ENCODE peak calls at places on chromosomes 2 and 18, in four cellular contexts. U, J, L and I are unnamed samples.

GRCh38 chr2:241885701-241886643 is 16.4 kb downstream of the RTP5 start:
- DNase-seq in U (no peak), J (peak), L (no peak), I (no peak)

GRCh38 chr2:86249176-86249842 is 50.1 kb downstream of the MRPL35 start:
- DNase-seq in U (peak), J (no peak), L (no peak), I (peak)

GRCh38 chr2:233063976-233064411 is 3.9 kb downstream of the INPP5D start:
- DNase-seq in U (no peak), J (no peak), L (no peak), I (no peak)

GRCh38 chr2:168056242-168056641 is 191.2 kb downstream of the STK39 start:
- DNase-seq in U (no peak), J (no peak), L (no peak), I (no peak)

GRCh38 chr2:100380681-100381080 is 36.8 kb downstream of the CHST10 start:
- DNase-seq in U (no peak), J (no peak), L (no peak), I (no peak)

GRCh38 chr18:36035253-36035652 is 32.1 kb downstream of the RPRD1A start:
- DNase-seq in U (no peak), J (no peak), L (no peak), I (no peak)

GRCh38 chr18:25291150-25291549 is 60.8 kb downstream of the ZNF521 start:
- DNase-seq in U (no peak), J (no peak), L (no peak), I (no peak)

GRCh38 chr2:213221962-213222361 is 62.3 kb upstream of the SPAG16 start:
- DNase-seq in U (no peak), J (no peak), L (no peak), I (no peak)

GRCh38 chr2:130373808-130374365 is 18.0 kb downstream of the PTPN18 start:
- DNase-seq in U (no peak), J (peak), L (no peak), I (no peak)

GRCh38 chr2:131040661-131041401 is 52.4 kb downstream of the FAM168B start:
- DNase-seq in U (no peak), J (no peak), L (no peak), I (peak)

GRCh38 chr2:5365871-5366461 is 326.2 kb upstream of the SOX11 start:
- DNase-seq in U (no peak), J (peak), L (no peak), I (no peak)

GRCh38 chr2:24943427-24943826 is 23.4 kb upstream of the ADCY3 start:
- DNase-seq in U (no peak), J (no peak), L (no peak), I (no peak)

GRCh38 chr2:98461650-98462049 is 17.0 kb downstream of the INPP4A start:
- DNase-seq in U (no peak), J (no peak), L (no peak), I (no peak)

GRCh38 chr2:200138386-200139184 is 167.9 kb upstream of the SPATS2L start:
- DNase-seq in U (no peak), J (no peak), L (no peak), I (no peak)

GRCh38 chr2:68774569-68775271 is 40.1 kb downstream of the ARHGAP25 start:
- DNase-seq in U (no peak), J (peak), L (peak), I (peak)

GRCh38 chr18:3498705-3499451 is 48.9 kb downstream of the TGIF1 start:
- DNase-seq in U (no peak), J (peak), L (no peak), I (no peak)

GRCh38 chr2:98504386-98505109 is 59.9 kb downstream of the INPP4A start:
- DNase-seq in U (no peak), J (no peak), L (no peak), I (peak)

GRCh38 chr2:235098736-235099494 is 147.1 kb downstream of the SH3BP4 start:
- DNase-seq in U (peak), J (no peak), L (no peak), I (no peak)